ENCODE peak calls at places on chromosome 5, in five cellular contexts. F is heart left ventricle; E is upper lobe of right lung; L is CD8-positive, alpha-beta memory T cell; R is Panc1. D is an unnamed sample. For H3K36me3, the result is how much of the 10 kb centered on the place peaks cover.

GRCh38 chr5:108747111-108748009 is at the start of gene FER:
- DNase-seq in F (no peak), E (no peak), L (peak), R (no peak), D (peak)

GRCh38 chr5:169874626-169875025 is 105.7 kb downstream of the INSYN2B start:
- DNase-seq in F (no peak), E (no peak), L (no peak), R (no peak), D (no peak)

GRCh38 chr5:168951341-168951740 is 349.6 kb downstream of the SLIT3 start:
- DNase-seq in F (no peak), E (no peak), L (no peak), R (no peak), D (peak)

GRCh38 chr5:177276886-177277285 is 26.6 kb downstream of the RAB24 start:
- DNase-seq in F (no peak), E (no peak), L (no peak), R (no peak), D (no peak)

GRCh38 chr5:55151923-55152842 is 7.8 kb upstream of the GPX8 start:
- DNase-seq in F (no peak), E (no peak), L (no peak), R (no peak), D (peak)

GRCh38 chr5:67405755-67406154 is 209.2 kb upstream of the CD180 start:
- DNase-seq in F (no peak), E (no peak), L (no peak), R (no peak), D (no peak)

GRCh38 chr5:128154943-128155342 is 71.4 kb downstream of the SLC12A2 start:
- DNase-seq in F (no peak), E (no peak), L (no peak), R (no peak), D (no peak)

GRCh38 chr5:62578540-62578939 is at the start of gene LRRC70:
- DNase-seq in F (no peak), E (no peak), L (no peak), R (no peak), D (no peak)

GRCh38 chr5:113249216-113249615 is 185.6 kb downstream of the TSSK1B start:
- DNase-seq in F (no peak), E (no peak), L (no peak), R (no peak), D (no peak)

GRCh38 chr5:121976979-121977378 is 15.2 kb downstream of the SRFBP1 start:
- DNase-seq in F (no peak), E (no peak), L (no peak), R (no peak), D (no peak)

GRCh38 chr5:76175051-76175666 is 92.0 kb downstream of the SV2C start:
- DNase-seq in F (no peak), E (no peak), L (peak), R (peak), D (peak)

GRCh38 chr5:81506900-81507588 is 113.1 kb upstream of the ACOT12 start:
- DNase-seq in F (no peak), E (no peak), L (no peak), R (peak), D (peak)

GRCh38 chr5:95846554-95847260 is 24.2 kb upstream of the GLRX start:
- DNase-seq in F (no peak), E (no peak), L (peak), R (no peak), D (peak)

GRCh38 chr5:157956271-157956885 is 97.4 kb upstream of the CLINT1 start:
- DNase-seq in F (no peak), E (no peak), L (no peak), R (no peak), D (no peak)

GRCh38 chr5:81513982-81514381 is 120.0 kb upstream of the ACOT12 start:
- DNase-seq in F (no peak), E (no peak), L (no peak), R (no peak), D (no peak)

DNA sequence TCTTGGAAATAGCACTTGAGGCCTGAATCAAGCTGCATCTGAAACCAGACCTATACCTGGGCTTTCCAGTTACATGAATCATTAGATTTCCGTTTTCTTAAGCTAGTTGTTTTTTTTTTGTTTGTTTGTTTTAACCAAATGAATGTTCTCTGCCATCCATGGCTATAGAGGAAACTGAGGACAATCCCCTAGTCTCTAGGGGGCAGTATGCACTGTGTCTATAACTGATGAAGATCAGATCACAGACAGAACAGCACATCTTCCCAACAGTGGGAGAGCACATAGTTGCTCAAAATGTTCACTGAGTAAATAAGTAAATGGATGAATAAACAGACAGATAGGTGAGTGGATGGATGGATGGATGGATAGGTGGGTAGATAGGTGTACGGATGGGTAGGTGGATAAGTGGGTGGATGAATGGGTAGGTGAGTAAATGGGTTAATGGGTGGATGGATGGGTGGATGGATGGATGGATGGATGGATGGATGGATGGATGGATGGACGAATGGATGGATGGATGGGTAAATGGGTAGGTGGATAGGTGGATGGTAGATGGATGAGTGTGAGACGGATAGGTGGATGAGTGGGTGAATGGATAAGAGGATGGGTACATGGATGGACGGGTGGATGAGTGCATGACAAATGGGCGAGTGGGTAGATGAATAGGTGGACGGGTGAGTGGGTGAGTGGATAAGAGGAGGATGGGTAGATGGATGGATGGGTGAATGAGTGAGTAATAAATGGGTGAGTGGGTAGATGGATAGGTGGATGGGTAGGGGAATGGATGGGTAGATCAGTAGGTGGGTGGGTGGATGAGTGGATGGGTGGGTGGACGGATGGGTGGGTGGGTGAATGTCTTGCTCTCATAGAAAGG is 179.1 kb downstream of the FGF18 start:
- DNase-seq in F (no peak), E (no peak), L (no peak), R (no peak), D (no peak)
- H3K36me3 ChIP-seq in F (under half), E (under half), L (under half), R (under half), D (under half)

DNA sequence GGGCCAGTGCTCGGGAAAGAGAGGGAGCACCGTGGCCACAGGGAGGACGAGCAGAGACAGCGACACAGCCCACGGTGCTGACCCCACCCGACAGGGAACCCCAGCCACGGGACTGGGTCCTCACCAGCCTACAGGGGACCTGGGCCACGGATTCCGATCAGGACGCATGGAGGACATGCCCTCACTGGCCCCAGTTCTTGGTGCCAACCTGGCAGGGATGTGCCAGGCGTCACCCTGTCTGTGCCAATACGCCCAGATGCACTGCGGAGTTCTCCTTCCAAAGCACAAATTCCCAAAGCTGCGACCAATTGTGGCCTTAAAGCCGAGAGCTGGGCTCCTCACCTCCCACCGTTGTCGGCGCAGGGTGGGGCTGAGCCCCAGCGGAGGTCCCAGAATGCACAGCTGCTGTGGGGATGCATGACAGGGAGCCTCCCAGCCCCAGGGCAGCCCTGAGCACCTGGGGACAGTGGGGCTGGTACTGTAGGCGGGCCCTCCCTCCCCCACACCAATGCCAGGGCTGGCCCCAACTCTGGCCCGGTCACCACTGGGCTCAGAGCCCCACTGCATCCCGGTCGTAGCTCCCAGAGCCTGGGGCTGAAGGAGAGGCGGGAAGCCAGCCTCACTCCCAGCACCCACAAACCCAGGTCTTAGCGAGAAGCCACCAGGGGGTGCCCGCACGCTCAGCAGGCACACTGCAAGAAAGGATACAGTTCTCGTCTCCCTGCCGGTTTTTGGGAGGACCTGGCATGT is 44.2 kb downstream of the NKD2 start:
- DNase-seq in F (peak), E (no peak), L (no peak), R (no peak), D (no peak)
- H3K36me3 ChIP-seq in F (under half), E (under half), L (under half), R (under half), D (half or more)

GRCh38 chr5:50800410-50800809 is 134.0 kb downstream of the PARP8 start:
- DNase-seq in F (no peak), E (no peak), L (no peak), R (no peak), D (no peak)
- H3K36me3 ChIP-seq in F (under half), E (under half), L (under half), R (under half), D (under half)

GRCh38 chr5:138820695-138821094 is 54.4 kb downstream of the LRRTM2 start:
- DNase-seq in F (no peak), E (no peak), L (no peak), R (no peak), D (no peak)

GRCh38 chr5:138829341-138829740 is 45.8 kb downstream of the LRRTM2 start:
- DNase-seq in F (no peak), E (no peak), L (no peak), R (no peak), D (no peak)

GRCh38 chr5:138824516-138824915 is 50.6 kb downstream of the LRRTM2 start:
- DNase-seq in F (no peak), E (no peak), L (no peak), R (no peak), D (no peak)

GRCh38 chr5:138824924-138825863 is 49.9 kb downstream of the LRRTM2 start:
- DNase-seq in F (no peak), E (no peak), L (no peak), R (no peak), D (no peak)
- H3K36me3 ChIP-seq in F (under half), E (under half), L (under half), R (under half), D (half or more)

DNA sequence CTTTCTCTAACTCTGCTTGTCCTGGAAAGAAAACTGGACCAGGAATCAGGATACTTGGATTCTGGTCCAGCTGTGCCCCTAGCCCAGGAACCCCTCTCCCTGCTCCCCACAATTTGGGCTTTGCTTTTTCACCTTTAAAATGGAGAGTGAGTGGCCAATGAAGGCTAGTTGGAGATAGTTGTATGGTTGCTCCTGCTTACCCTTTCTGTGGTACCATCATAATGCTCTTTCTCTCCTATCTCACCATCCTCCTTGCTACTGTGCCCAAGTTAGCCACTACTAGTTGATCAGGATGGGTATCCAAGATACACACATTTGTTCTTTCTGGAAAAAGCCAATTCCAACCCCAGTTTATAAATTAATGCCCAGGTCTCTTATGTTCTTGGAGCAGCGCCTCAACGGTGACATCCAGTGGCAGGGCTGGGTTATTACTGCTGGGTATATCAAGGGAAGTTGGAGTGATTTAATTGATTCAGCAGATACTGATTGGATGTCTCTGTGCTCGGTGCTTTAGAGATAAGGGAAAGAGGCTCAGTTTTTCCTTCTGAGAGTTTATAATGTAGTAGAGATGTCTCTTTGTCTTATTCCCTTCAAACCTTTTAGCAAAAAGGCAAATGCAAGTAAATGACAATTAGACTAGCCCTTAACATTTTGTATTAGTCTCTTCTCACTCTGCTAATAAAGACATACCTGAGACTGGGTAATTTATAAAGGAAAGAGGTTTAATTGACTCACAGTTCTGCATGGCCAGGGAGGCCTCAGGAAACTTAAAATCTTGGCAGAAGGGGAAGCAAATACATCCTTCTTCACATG is 38.5 kb downstream of the FAXDC2 start:
- DNase-seq in F (no peak), E (peak), L (peak), R (no peak), D (peak)
- H3K36me3 ChIP-seq in F (under half), E (half or more), L (under half), R (under half), D (half or more)

DNA sequence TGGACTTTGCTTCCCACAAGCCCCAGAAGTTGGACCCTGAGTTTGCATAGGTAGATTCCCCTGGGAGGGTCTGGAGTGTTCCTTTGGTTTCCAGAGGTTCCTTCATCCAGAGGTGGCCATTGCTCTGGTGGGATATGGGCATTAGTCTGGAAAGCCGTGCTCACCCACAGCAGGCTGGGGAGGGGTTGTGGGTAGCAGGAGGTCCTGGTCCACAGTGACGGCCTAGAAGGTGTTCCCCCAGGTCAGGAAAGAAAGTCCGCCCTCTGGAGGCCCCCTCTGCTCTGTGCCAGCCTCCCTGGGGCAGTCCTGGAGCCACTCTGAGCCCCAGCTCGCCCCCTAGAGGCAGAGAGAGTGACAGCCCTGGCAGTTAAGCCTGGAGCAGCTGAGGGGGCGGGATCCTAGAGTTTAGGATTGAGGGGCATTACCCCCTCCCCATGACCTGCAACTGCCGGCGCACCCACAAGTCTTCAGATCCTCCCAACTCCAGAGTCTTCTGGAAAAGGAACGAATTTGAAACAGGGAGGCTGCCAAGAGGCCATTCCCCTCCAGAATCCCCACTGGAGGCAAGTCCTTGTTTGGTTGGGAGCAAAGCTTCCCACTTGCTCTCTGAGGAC is 36.8 kb downstream of the NDST1 start:
- DNase-seq in F (peak), E (peak), L (peak), R (peak), D (peak)
- H3K36me3 ChIP-seq in F (under half), E (half or more), L (under half), R (under half), D (half or more)

DNA sequence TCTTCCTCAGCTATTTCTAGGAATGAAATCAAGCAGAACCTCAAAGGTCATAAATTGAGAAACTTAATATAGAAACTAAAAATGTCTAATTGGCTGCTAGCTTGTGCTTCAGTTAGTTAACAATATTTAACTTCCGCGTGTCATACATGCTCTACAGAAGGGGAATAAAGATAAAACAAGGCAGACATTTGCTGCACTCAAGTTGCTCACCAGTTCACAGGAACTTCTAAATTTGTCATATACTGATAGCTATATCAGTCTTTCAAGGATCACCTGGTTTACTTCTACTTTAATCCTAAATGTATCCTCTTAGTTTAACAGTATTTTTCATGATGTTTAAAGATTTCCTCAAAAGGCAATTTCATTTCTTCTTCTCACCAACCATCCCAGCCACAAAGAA is 8.4 kb downstream of the CCNH start:
- DNase-seq in F (no peak), E (no peak), L (no peak), R (no peak), D (no peak)
- H3K36me3 ChIP-seq in F (under half), E (half or more), L (under half), R (half or more), D (half or more)

GRCh38 chr5:98789029-98789428 is 15.6 kb downstream of the RGMB start:
- DNase-seq in F (no peak), E (no peak), L (no peak), R (no peak), D (no peak)

GRCh38 chr5:98784411-98784810 is 10.9 kb downstream of the RGMB start:
- DNase-seq in F (no peak), E (no peak), L (no peak), R (no peak), D (no peak)

GRCh38 chr5:98785244-98785643 is 11.8 kb downstream of the RGMB start:
- DNase-seq in F (no peak), E (no peak), L (no peak), R (no peak), D (no peak)

GRCh38 chr5:98786178-98786853 is 12.9 kb downstream of the RGMB start:
- DNase-seq in F (no peak), E (no peak), L (no peak), R (no peak), D (no peak)

GRCh38 chr5:98787131-98787719 is 13.8 kb downstream of the RGMB start:
- DNase-seq in F (no peak), E (no peak), L (no peak), R (no peak), D (no peak)
- H3K36me3 ChIP-seq in F (under half), E (under half), L (under half), R (under half), D (half or more)

GRCh38 chr5:892390-893136 is at the start of the genes BRD9 and TRIP13:
- DNase-seq in F (peak), E (peak), L (peak), R (no peak), D (peak)

GRCh38 chr5:891117-891836 is 1.3 kb downstream of the BRD9 start:
- DNase-seq in F (peak), E (no peak), L (no peak), R (no peak), D (no peak)

GRCh38 chr5:893711-894110 is 1.0 kb downstream of the TRIP13 start:
- DNase-seq in F (no peak), E (no peak), L (no peak), R (no peak), D (no peak)

GRCh38 chr5:893137-893506 is 438 bp downstream of the TRIP13 start:
- DNase-seq in F (no peak), E (no peak), L (no peak), R (no peak), D (no peak)

DNA sequence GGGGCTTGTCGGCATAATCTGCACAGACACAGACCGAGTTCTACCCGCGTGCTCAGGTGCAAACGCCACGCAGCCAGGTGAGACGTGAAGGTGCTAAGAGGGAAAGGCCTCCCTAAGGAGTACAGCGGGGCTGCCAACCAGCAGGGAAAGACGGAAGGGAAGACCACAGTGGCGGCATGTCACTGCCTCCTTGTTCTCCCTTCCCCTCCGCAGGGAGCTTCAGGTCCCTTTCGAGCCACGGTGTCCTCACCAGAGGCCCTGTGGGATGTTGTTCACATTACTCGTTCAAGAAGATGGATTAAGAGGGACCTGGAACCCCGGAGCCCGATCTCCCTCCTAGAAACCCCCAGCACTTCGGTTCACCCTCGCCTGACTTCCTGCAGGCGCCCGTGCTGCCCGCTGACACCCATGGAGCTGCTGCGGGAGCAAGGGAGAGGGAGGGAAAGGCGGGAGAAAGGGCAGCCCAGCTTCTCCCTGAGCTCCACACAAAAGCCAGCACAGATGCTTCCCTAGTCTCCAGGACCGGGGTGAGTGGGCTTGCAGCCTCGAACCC is 688 bp downstream of the BRD9 start:
- DNase-seq in F (peak), E (no peak), L (no peak), R (no peak), D (no peak)
- H3K36me3 ChIP-seq in F (under half), E (under half), L (under half), R (under half), D (half or more)

D was measured in MG63.